ENCODE peak calls at places on chromosomes 4 and X, in eight cellular contexts. M is NCI-H1092; Y is SW480; G is RWPE2; W is non-pigmented ciliary epithelial cell; E is stimulated activated CD4-positive, alpha-beta T cell treated with anti-CD3 and anti-CD28 coated beads, TNF-alpha, amount 100 ng/mL, for 48 hours; T is NCI-H2029; I is stomach. R is an unnamed sample.

GRCh38 chr4:46878641-46879040 is 30.4 kb downstream of the COX7B2 start:
- DNase-seq in M (no peak), Y (no peak), G (no peak), W (peak; percentile 2), E (no peak), T (no peak), I (no peak), R (no peak)

GRCh38 chr4:85414972-85415371 is 60.0 kb upstream of the ARHGAP24 start:
- DNase-seq in M (no peak), Y (no peak), G (no peak), W (no peak), E (no peak), T (no peak), I (no peak), R (no peak)

GRCh38 chr4:174307694-174308093 is 24.0 kb downstream of the CEP44 start:
- DNase-seq in M (no peak), Y (no peak), G (no peak), W (no peak), E (no peak), T (no peak), I (no peak), R (no peak)

GRCh38 chrX:129939986-129940385 is 34.0 kb downstream of the UTP14A start:
- DNase-seq in M (no peak), Y (no peak), G (no peak), W (no peak), E (no peak), T (no peak), I (no peak), R (peak; percentile 53)

GRCh38 chrX:116232833-116233232 is 62.3 kb downstream of the AGTR2 start:
- DNase-seq in M (no peak), Y (no peak), G (no peak), W (no peak), E (no peak), T (no peak), I (no peak), R (no peak)

GRCh38 chrX:107701493-107702121 is 73.3 kb downstream of the PRPS1 start:
- DNase-seq in M (no peak), Y (no peak), G (no peak), W (no peak), E (no peak), T (no peak), I (no peak), R (no peak)

GRCh38 chrX:120365320-120365719 is 3.4 kb downstream of the ATP1B4 start:
- DNase-seq in M (peak; percentile 26), Y (no peak), G (no peak), W (no peak), E (peak; percentile 31), T (peak; percentile 4), I (peak; percentile 63), R (no peak)

GRCh38 chr4:8846046-8846720 is 25.5 kb downstream of the HMX1 start:
- DNase-seq in M (no peak), Y (no peak), G (peak; percentile 29), W (no peak), E (no peak), T (no peak), I (no peak), R (peak; percentile 43)

GRCh38 chr4:53651142-53651720 is 59.9 kb upstream of the LNX1 start:
- DNase-seq in M (no peak), Y (peak; percentile 43), G (no peak), W (no peak), E (no peak), T (no peak), I (peak; percentile 84), R (no peak)

GRCh38 chrX:42079968-42080367 is 156.6 kb upstream of the CASK start:
- DNase-seq in M (no peak), Y (no peak), G (no peak), W (no peak), E (no peak), T (no peak), I (no peak), R (no peak)

GRCh38 chr4:185625503-185625902 is 90.2 kb upstream of the PDLIM3 start:
- DNase-seq in M (no peak), Y (no peak), G (no peak), W (no peak), E (no peak), T (no peak), I (no peak), R (no peak)

GRCh38 chrX:150253946-150254615 is 109.0 kb upstream of the MAMLD1 start:
- DNase-seq in M (no peak), Y (no peak), G (no peak), W (no peak), E (no peak), T (no peak), I (no peak), R (no peak)

GRCh38 chr4:18676136-18676922 is 654.8 kb upstream of the LCORL start:
- DNase-seq in M (no peak), Y (no peak), G (no peak), W (no peak), E (no peak), T (no peak), I (no peak), R (no peak)

GRCh38 chrX:71534773-71535544 is 2.1 kb downstream of the OGT start:
- DNase-seq in M (no peak), Y (no peak), G (no peak), W (no peak), E (no peak), T (no peak), I (no peak), R (no peak)

GRCh38 chr4:127400736-127401346 is 231.9 kb upstream of the INTU start:
- DNase-seq in M (peak; percentile 4), Y (peak; percentile 43), G (no peak), W (peak; percentile 56), E (peak; percentile 8), T (peak; percentile 26), I (peak; percentile 51), R (peak; percentile 82)

GRCh38 chr4:84146300-84146942 is 352.7 kb downstream of the NKX6-1 start:
- DNase-seq in M (no peak), Y (no peak), G (no peak), W (no peak), E (no peak), T (no peak), I (no peak), R (no peak)

GRCh38 chr4:2352171-2352570 is 66.3 kb downstream of the ZFYVE28 start:
- DNase-seq in M (no peak), Y (no peak), G (no peak), W (no peak), E (no peak), T (no peak), I (no peak), R (no peak)

GRCh38 chr4:129335263-129335662 is 239.3 kb downstream of the C4orf33 start:
- DNase-seq in M (peak; percentile 37), Y (no peak), G (no peak), W (no peak), E (no peak), T (peak; percentile 28), I (no peak), R (no peak)

GRCh38 chrX:96994088-96994487 is 110.4 kb downstream of the RPA4 start:
- DNase-seq in M (no peak), Y (no peak), G (no peak), W (no peak), E (no peak), T (no peak), I (no peak), R (no peak)

GRCh38 chrX:142977128-142977914 is 48.4 kb upstream of the SPANXN4 start:
- DNase-seq in M (no peak), Y (no peak), G (no peak), W (no peak), E (no peak), T (no peak), I (no peak), R (no peak)

GRCh38 chr4:67103001-67103737 is 442.1 kb downstream of the CENPC start:
- DNase-seq in M (no peak), Y (no peak), G (no peak), W (no peak), E (no peak), T (no peak), I (no peak), R (peak; percentile 37)

GRCh38 chr4:2923141-2923551 is 40.1 kb downstream of the NOP14 start:
- DNase-seq in M (no peak), Y (no peak), G (no peak), W (peak; percentile 36), E (no peak), T (no peak), I (peak; percentile 25), R (peak; percentile 46)

GRCh38 chr4:83250666-83251065 is 33.9 kb downstream of the COQ2 start:
- DNase-seq in M (no peak), Y (no peak), G (no peak), W (no peak), E (no peak), T (no peak), I (no peak), R (no peak)

GRCh38 chrX:110852180-110852579 is 56.6 kb upstream of the CHRDL1 start:
- DNase-seq in M (no peak), Y (peak; percentile 2), G (no peak), W (no peak), E (no peak), T (no peak), I (no peak), R (no peak)

GRCh38 chr4:6290769-6291547 is 21.3 kb downstream of the WFS1 start:
- DNase-seq in M (no peak), Y (no peak), G (no peak), W (no peak), E (no peak), T (no peak), I (no peak), R (no peak)

GRCh38 chrX:56233100-56233499 is 944 bp downstream of the KLF8 start:
- DNase-seq in M (no peak), Y (no peak), G (no peak), W (no peak), E (no peak), T (no peak), I (no peak), R (no peak)

GRCh38 chr4:120819816-120820437 is 102.6 kb downstream of the PRDM5 start:
- DNase-seq in M (no peak), Y (no peak), G (no peak), W (no peak), E (no peak), T (no peak), I (no peak), R (no peak)